ENCODE peak calls at places on chromosomes 3 and 15, in nine cellular contexts. C is brain microvascular endothelial cell, V is fibroblast of lung, S is AG10803, I is fibroblast of mammary gland, D is PC-3, P is uterus, J is pancreas, M is cardiac fibroblast. G is an unnamed sample.

GRCh38 chr3:66456711-66457173 is 44.1 kb downstream of the LRIG1 start:
- DNase-seq in C (no peak), V (peak; percentile 55), S (peak; percentile 26), I (no peak), D (no peak), P (no peak), J (no peak), M (no peak), G (no peak)

GRCh38 chr15:92561754-92562153 is 93.8 kb downstream of the FAM174B start:
- DNase-seq in C (no peak), V (no peak), S (no peak), I (no peak), D (no peak), P (no peak), J (no peak), M (no peak), G (no peak)

GRCh38 chr3:142997330-142997729 is 4.0 kb upstream of the U2SURP start:
- DNase-seq in C (no peak), V (peak; percentile 36), S (no peak), I (no peak), D (no peak), P (no peak), J (no peak), M (no peak), G (no peak)

GRCh38 chr15:93063796-93064690 is 25.0 kb downstream of the RGMA start:
- DNase-seq in C (no peak), V (no peak), S (no peak), I (no peak), D (no peak), P (no peak), J (no peak), M (no peak), G (no peak)

GRCh38 chr3:176352716-176353334 is 844.5 kb downstream of the TBL1XR1 start:
- DNase-seq in C (no peak), V (peak; percentile 15), S (peak; percentile 0), I (peak; percentile 43), D (no peak), P (no peak), J (no peak), M (peak; percentile 0), G (no peak)

GRCh38 chr3:12957824-12958792 is 115.1 kb downstream of the IQSEC1 start:
- DNase-seq in C (no peak), V (no peak), S (no peak), I (no peak), D (no peak), P (no peak), J (peak; percentile 41), M (no peak), G (no peak)

GRCh38 chr15:67382723-67383122 is 128.1 kb downstream of the IQCH start:
- DNase-seq in C (no peak), V (no peak), S (no peak), I (no peak), D (no peak), P (no peak), J (no peak), M (no peak), G (no peak)

GRCh38 chr3:37627951-37628620 is 233.6 kb upstream of the CTDSPL start:
- DNase-seq in C (no peak), V (no peak), S (no peak), I (no peak), D (no peak), P (no peak), J (no peak), M (no peak), G (peak; percentile 6)

GRCh38 chr3:194536883-194537637 is 50.3 kb upstream of the ATP13A3 start:
- DNase-seq in C (no peak), V (peak; percentile 22), S (no peak), I (no peak), D (peak; percentile 91), P (peak; percentile 25), J (peak; percentile 87), M (peak; percentile 39), G (no peak)

GRCh38 chr3:73296258-73296635 is 234.8 kb downstream of the EBLN2 start:
- DNase-seq in C (no peak), V (no peak), S (no peak), I (no peak), D (no peak), P (no peak), J (no peak), M (no peak), G (no peak)

GRCh38 chr3:100759162-100759561 is 49.9 kb downstream of the TFG start:
- DNase-seq in C (no peak), V (peak; percentile 25), S (no peak), I (no peak), D (no peak), P (no peak), J (no peak), M (no peak), G (no peak)

GRCh38 chr3:179071569-179072397 is at the start of gene ZMAT3:
- DNase-seq in C (peak; percentile 80), V (peak; percentile 80), S (peak; percentile 81), I (peak; percentile 78), D (peak; percentile 83), P (peak; percentile 84), J (peak; percentile 95), M (peak; percentile 88), G (peak; percentile 43)

GRCh38 chr3:179068779-179069530 is 2.7 kb downstream of the ZMAT3 start:
- DNase-seq in C (no peak), V (no peak), S (peak; percentile 64), I (peak; percentile 47), D (peak; percentile 30), P (no peak), J (no peak), M (peak; percentile 37), G (no peak)

GRCh38 chr3:179069762-179070390 is 1.7 kb downstream of the ZMAT3 start:
- DNase-seq in C (no peak), V (peak; percentile 56), S (peak; percentile 68), I (peak; percentile 61), D (no peak), P (no peak), J (no peak), M (peak; percentile 45), G (no peak)

GRCh38 chr3:179073816-179074215 is 2.2 kb upstream of the ZMAT3 start:
- DNase-seq in C (no peak), V (no peak), S (no peak), I (no peak), D (no peak), P (no peak), J (no peak), M (no peak), G (no peak)

GRCh38 chr3:179071161-179071568 is 444 bp downstream of the ZMAT3 start:
- DNase-seq in C (peak; percentile 25), V (peak; percentile 71), S (peak; percentile 48), I (peak; percentile 36), D (peak; percentile 38), P (peak; percentile 18), J (no peak), M (no peak), G (no peak)
- TF ChIP-seq CTCF in C (no peak), V (no peak), S (no peak), I (no peak), D (no peak), P (no peak), J (no peak), M (no peak), G (no peak)

DNA sequence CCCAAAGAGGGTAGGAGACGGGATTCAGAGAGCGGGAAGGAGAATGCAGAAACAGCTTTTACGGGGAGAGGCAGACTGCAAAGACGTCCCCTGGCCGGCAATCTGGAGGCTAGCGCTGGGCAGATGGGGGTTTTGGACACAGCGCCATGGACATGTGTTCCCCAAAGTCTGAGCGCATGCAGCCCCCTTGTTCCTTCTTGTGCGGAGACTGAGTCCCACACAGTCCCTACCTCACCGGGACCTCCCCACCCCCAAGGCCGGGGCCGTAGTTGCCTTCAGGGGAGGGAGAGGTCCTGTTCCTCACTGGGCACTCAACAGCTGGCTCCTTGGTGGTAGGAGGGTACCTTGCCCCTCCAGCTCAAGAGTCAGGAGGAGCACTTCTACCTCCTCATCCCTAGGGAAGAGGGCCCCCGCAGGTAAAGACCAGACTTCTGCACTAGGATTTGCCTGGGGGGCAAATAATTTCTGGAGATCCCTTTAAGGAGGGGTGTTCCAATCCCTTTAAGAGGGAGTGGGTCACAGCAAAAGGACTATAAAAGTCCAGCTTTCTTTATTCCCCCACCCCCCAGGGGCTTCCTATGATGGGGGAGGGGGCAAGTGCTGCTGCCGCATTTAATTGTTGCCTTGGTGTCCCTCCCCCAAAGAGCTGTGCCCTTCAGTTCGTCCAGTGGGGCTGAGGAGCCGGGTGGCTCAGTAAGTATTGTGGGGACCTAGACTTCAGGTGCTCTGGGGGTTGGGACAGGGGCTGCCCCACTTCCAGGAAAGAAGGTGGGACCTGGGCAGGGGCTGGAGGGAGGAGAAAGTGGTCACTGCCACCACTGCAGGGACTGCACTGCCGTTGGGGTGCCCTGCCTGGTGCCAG is 3.6 kb upstream of the BAHD1 start:
- DNase-seq in C (no peak), V (no peak), S (no peak), I (no peak), D (no peak), P (no peak), J (no peak), M (no peak), G (no peak)
- H3K4me3 ChIP-seq in C (no peak overlapping the region), V (no peak overlapping the region), S (peak overlapping the region; percentile 49), I (peak overlapping the region; percentile 24), D (no peak overlapping the region), P (peak overlapping the region; percentile 37), J (no peak overlapping the region), M (peak overlapping the region; percentile 42), G (peak overlapping the region; percentile 29)

GRCh38 chr3:53604232-53604631 is 109.8 kb downstream of the CACNA1D start:
- DNase-seq in C (no peak), V (no peak), S (no peak), I (no peak), D (no peak), P (no peak), J (no peak), M (no peak), G (no peak)
- TF ChIP-seq CTCF in C (no peak), V (no peak), S (no peak), I (no peak), D (no peak), P (no peak), J (no peak), M (no peak), G (no peak)

GRCh38 chr15:69012761-69013364 is 1.6 kb upstream of the NOX5 start:
- DNase-seq in C (no peak), V (no peak), S (no peak), I (no peak), D (no peak), P (no peak), J (no peak), M (no peak), G (no peak)

GRCh38 chr15:69008056-69008455 is 6.4 kb upstream of the NOX5 start:
- DNase-seq in C (no peak), V (no peak), S (no peak), I (no peak), D (no peak), P (no peak), J (no peak), M (no peak), G (no peak)

GRCh38 chr15:69013726-69014406 is 629 bp upstream of the NOX5 start:
- DNase-seq in C (no peak), V (no peak), S (no peak), I (no peak), D (no peak), P (no peak), J (no peak), M (no peak), G (no peak)

GRCh38 chr15:69011641-69012040 is 2.9 kb upstream of the NOX5 start:
- DNase-seq in C (no peak), V (no peak), S (no peak), I (no peak), D (no peak), P (no peak), J (no peak), M (no peak), G (no peak)

GRCh38 chr15:69009353-69009752 is 5.1 kb upstream of the NOX5 start:
- DNase-seq in C (no peak), V (no peak), S (no peak), I (no peak), D (no peak), P (no peak), J (no peak), M (no peak), G (no peak)
- H3K4me3 ChIP-seq in C (no peak overlapping the region), V (no peak overlapping the region), S (no peak overlapping the region), I (no peak overlapping the region), D (no peak overlapping the region), P (no peak overlapping the region), J (no peak overlapping the region), M (no peak overlapping the region), G (no peak overlapping the region)